ENCODE peak calls at places on chromosomes 7 and 10, in nine cellular contexts. One of them, this sample, is unnamed.

GRCh38 chr10:128471151-128471550 is 344.9 kb upstream of the MKI67 start:
- DNase-seq in astrocyte of the spinal cord: no peak
- DNase-seq in brain microvascular endothelial cell: no peak
- DNase-seq in uterus: no peak
- DNase-seq in thoracic aorta: no peak
- DNase-seq in tibial nerve: no peak
- DNase-seq in MM.1S: no peak
- DNase-seq in psoas muscle: no peak
- DNase-seq in CD8-positive, alpha-beta T cell: no peak
- DNase-seq in this sample: no peak

GRCh38 chr7:130957140-130957513 is 223.1 kb upstream of the KLF14 start:
- DNase-seq in astrocyte of the spinal cord: no peak
- DNase-seq in brain microvascular endothelial cell: no peak
- DNase-seq in uterus: no peak
- DNase-seq in thoracic aorta: no peak
- DNase-seq in tibial nerve: no peak
- DNase-seq in MM.1S: no peak
- DNase-seq in psoas muscle: no peak
- DNase-seq in CD8-positive, alpha-beta T cell: no peak
- DNase-seq in this sample: no peak

GRCh38 chr7:2508327-2509231 is 11.0 kb upstream of the LFNG start:
- DNase-seq in astrocyte of the spinal cord: peak
- DNase-seq in brain microvascular endothelial cell: peak
- DNase-seq in uterus: peak
- DNase-seq in thoracic aorta: no peak
- DNase-seq in tibial nerve: peak
- DNase-seq in MM.1S: peak
- DNase-seq in psoas muscle: peak
- DNase-seq in CD8-positive, alpha-beta T cell: peak
- DNase-seq in this sample: peak

GRCh38 chr7:91784469-91784868 is 96.0 kb downstream of the MTERF1 start:
- DNase-seq in astrocyte of the spinal cord: peak
- DNase-seq in brain microvascular endothelial cell: peak
- DNase-seq in uterus: no peak
- DNase-seq in thoracic aorta: no peak
- DNase-seq in tibial nerve: no peak
- DNase-seq in MM.1S: peak
- DNase-seq in psoas muscle: no peak
- DNase-seq in CD8-positive, alpha-beta T cell: no peak
- DNase-seq in this sample: peak

GRCh38 chr7:80520199-80520598 is 8.3 kb upstream of the GNAT3 start:
- DNase-seq in astrocyte of the spinal cord: no peak
- DNase-seq in brain microvascular endothelial cell: no peak
- DNase-seq in uterus: no peak
- DNase-seq in thoracic aorta: no peak
- DNase-seq in tibial nerve: no peak
- DNase-seq in MM.1S: no peak
- DNase-seq in psoas muscle: no peak
- DNase-seq in CD8-positive, alpha-beta T cell: no peak
- DNase-seq in this sample: no peak

GRCh38 chr10:46311501-46311951 is 24.7 kb downstream of the ANTXRL start:
- DNase-seq in astrocyte of the spinal cord: no peak
- DNase-seq in brain microvascular endothelial cell: no peak
- DNase-seq in uterus: no peak
- DNase-seq in thoracic aorta: no peak
- DNase-seq in tibial nerve: no peak
- DNase-seq in MM.1S: no peak
- DNase-seq in psoas muscle: no peak
- DNase-seq in CD8-positive, alpha-beta T cell: no peak
- DNase-seq in this sample: no peak

GRCh38 chr7:30804078-30804661 is 33.0 kb downstream of the MINDY4 start:
- DNase-seq in astrocyte of the spinal cord: peak
- DNase-seq in brain microvascular endothelial cell: peak
- DNase-seq in uterus: no peak
- DNase-seq in thoracic aorta: no peak
- DNase-seq in tibial nerve: no peak
- DNase-seq in MM.1S: no peak
- DNase-seq in psoas muscle: no peak
- DNase-seq in CD8-positive, alpha-beta T cell: no peak
- DNase-seq in this sample: peak

GRCh38 chr10:58700576-58700975 is 187.9 kb downstream of the BICC1 start:
- DNase-seq in astrocyte of the spinal cord: no peak
- DNase-seq in brain microvascular endothelial cell: no peak
- DNase-seq in uterus: no peak
- DNase-seq in thoracic aorta: no peak
- DNase-seq in tibial nerve: no peak
- DNase-seq in MM.1S: no peak
- DNase-seq in psoas muscle: no peak
- DNase-seq in CD8-positive, alpha-beta T cell: no peak
- DNase-seq in this sample: no peak

GRCh38 chr7:117941138-117941810 is 68.0 kb upstream of the CTTNBP2 start:
- DNase-seq in astrocyte of the spinal cord: no peak
- DNase-seq in brain microvascular endothelial cell: no peak
- DNase-seq in uterus: no peak
- DNase-seq in thoracic aorta: no peak
- DNase-seq in tibial nerve: no peak
- DNase-seq in MM.1S: peak
- DNase-seq in psoas muscle: no peak
- DNase-seq in CD8-positive, alpha-beta T cell: no peak
- DNase-seq in this sample: peak

GRCh38 chr10:9038146-9038714 is 983.7 kb downstream of the GATA3 start:
- DNase-seq in astrocyte of the spinal cord: no peak
- DNase-seq in brain microvascular endothelial cell: no peak
- DNase-seq in uterus: no peak
- DNase-seq in thoracic aorta: no peak
- DNase-seq in tibial nerve: no peak
- DNase-seq in MM.1S: no peak
- DNase-seq in psoas muscle: no peak
- DNase-seq in CD8-positive, alpha-beta T cell: no peak
- DNase-seq in this sample: no peak

GRCh38 chr10:79490400-79491081 is 21.8 kb upstream of the EIF5AL1 start:
- DNase-seq in astrocyte of the spinal cord: peak
- DNase-seq in brain microvascular endothelial cell: no peak
- DNase-seq in uterus: peak
- DNase-seq in thoracic aorta: no peak
- DNase-seq in tibial nerve: no peak
- DNase-seq in MM.1S: no peak
- DNase-seq in psoas muscle: peak
- DNase-seq in CD8-positive, alpha-beta T cell: no peak
- DNase-seq in this sample: no peak

GRCh38 chr10:28912017-28912783 is 234.9 kb downstream of the BAMBI start:
- DNase-seq in astrocyte of the spinal cord: no peak
- DNase-seq in brain microvascular endothelial cell: no peak
- DNase-seq in uterus: no peak
- DNase-seq in thoracic aorta: no peak
- DNase-seq in tibial nerve: no peak
- DNase-seq in MM.1S: no peak
- DNase-seq in psoas muscle: no peak
- DNase-seq in CD8-positive, alpha-beta T cell: no peak
- DNase-seq in this sample: no peak

GRCh38 chr7:4837814-4838625 is 23.8 kb downstream of the PAPOLB start:
- DNase-seq in astrocyte of the spinal cord: no peak
- DNase-seq in brain microvascular endothelial cell: no peak
- DNase-seq in uterus: no peak
- DNase-seq in thoracic aorta: no peak
- DNase-seq in tibial nerve: no peak
- DNase-seq in MM.1S: no peak
- DNase-seq in psoas muscle: no peak
- DNase-seq in CD8-positive, alpha-beta T cell: no peak
- DNase-seq in this sample: no peak

GRCh38 chr10:90968448-90969086 is 47.7 kb upstream of the ANKRD1 start:
- DNase-seq in astrocyte of the spinal cord: peak
- DNase-seq in brain microvascular endothelial cell: peak
- DNase-seq in uterus: no peak
- DNase-seq in thoracic aorta: no peak
- DNase-seq in tibial nerve: no peak
- DNase-seq in MM.1S: no peak
- DNase-seq in psoas muscle: no peak
- DNase-seq in CD8-positive, alpha-beta T cell: no peak
- DNase-seq in this sample: peak

GRCh38 chr10:5976689-5977470 is 463 bp downstream of the IL15RA start:
- DNase-seq in astrocyte of the spinal cord: peak
- DNase-seq in brain microvascular endothelial cell: no peak
- DNase-seq in uterus: peak
- DNase-seq in thoracic aorta: no peak
- DNase-seq in tibial nerve: no peak
- DNase-seq in MM.1S: peak
- DNase-seq in psoas muscle: peak
- DNase-seq in CD8-positive, alpha-beta T cell: peak
- DNase-seq in this sample: peak

GRCh38 chr7:157177333-157177993 is 38.7 kb downstream of the UBE3C start:
- DNase-seq in astrocyte of the spinal cord: no peak
- DNase-seq in brain microvascular endothelial cell: no peak
- DNase-seq in uterus: no peak
- DNase-seq in thoracic aorta: no peak
- DNase-seq in tibial nerve: no peak
- DNase-seq in MM.1S: no peak
- DNase-seq in psoas muscle: no peak
- DNase-seq in CD8-positive, alpha-beta T cell: no peak
- DNase-seq in this sample: no peak

GRCh38 chr10:104337985-104338735 is at the start of gene ITPRIP:
- DNase-seq in astrocyte of the spinal cord: peak
- DNase-seq in brain microvascular endothelial cell: peak
- DNase-seq in uterus: peak
- DNase-seq in thoracic aorta: no peak
- DNase-seq in tibial nerve: peak
- DNase-seq in MM.1S: peak
- DNase-seq in psoas muscle: peak
- DNase-seq in CD8-positive, alpha-beta T cell: peak
- DNase-seq in this sample: peak
- TF ChIP-seq CTCF in astrocyte of the spinal cord: peak
- TF ChIP-seq CTCF in brain microvascular endothelial cell: peak
- TF ChIP-seq CTCF in uterus: peak
- TF ChIP-seq CTCF in thoracic aorta: peak
- TF ChIP-seq CTCF in tibial nerve: no peak
- TF ChIP-seq CTCF in MM.1S: peak
- TF ChIP-seq CTCF in psoas muscle: no peak
- TF ChIP-seq CTCF in CD8-positive, alpha-beta T cell: no peak
- TF ChIP-seq CTCF in this sample: no peak

GRCh38 chr10:112532053-112532658 is 85.1 kb downstream of the VTI1A start:
- DNase-seq in astrocyte of the spinal cord: no peak
- DNase-seq in brain microvascular endothelial cell: no peak
- DNase-seq in uterus: no peak
- DNase-seq in thoracic aorta: no peak
- DNase-seq in tibial nerve: no peak
- DNase-seq in MM.1S: peak
- DNase-seq in psoas muscle: no peak
- DNase-seq in CD8-positive, alpha-beta T cell: no peak
- DNase-seq in this sample: no peak
- H3K4me3 ChIP-seq in astrocyte of the spinal cord: no peak
- H3K4me3 ChIP-seq in brain microvascular endothelial cell: no peak
- H3K4me3 ChIP-seq in uterus: no peak
- H3K4me3 ChIP-seq in thoracic aorta: peak
- H3K4me3 ChIP-seq in tibial nerve: no peak
- H3K4me3 ChIP-seq in MM.1S: no peak
- H3K4me3 ChIP-seq in psoas muscle: peak
- H3K4me3 ChIP-seq in CD8-positive, alpha-beta T cell: no peak
- H3K4me3 ChIP-seq in this sample: no peak

DNA sequence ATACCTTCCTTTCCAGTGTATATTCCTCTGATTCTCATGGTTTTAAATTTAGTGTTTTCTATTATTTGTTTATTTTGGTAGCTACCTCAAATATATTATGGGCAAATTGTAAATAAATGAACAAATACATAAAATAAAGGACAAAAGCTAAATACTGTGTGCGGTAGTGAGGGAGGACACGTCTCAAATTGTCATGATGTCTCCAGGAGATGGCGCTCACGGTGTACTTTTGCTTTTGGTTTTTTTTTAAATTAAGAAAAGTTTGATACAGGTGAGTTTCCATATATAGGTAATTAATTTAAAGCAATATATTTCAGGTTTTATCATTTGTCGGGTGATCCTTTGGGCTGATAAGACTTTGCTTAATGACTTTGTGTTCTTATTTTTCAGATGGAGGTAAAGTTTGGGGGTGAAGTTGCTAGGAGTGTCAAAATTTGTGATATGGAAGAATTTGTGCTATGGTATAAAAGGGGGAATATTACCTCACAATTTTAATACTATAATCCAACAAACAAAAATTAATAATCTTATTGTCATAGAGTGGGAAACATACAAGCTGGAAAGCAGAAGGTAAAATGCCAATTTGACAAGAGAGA is 68.4 kb upstream of the TMEM229A start:
- DNase-seq in astrocyte of the spinal cord: peak
- DNase-seq in brain microvascular endothelial cell: no peak
- DNase-seq in uterus: no peak
- DNase-seq in thoracic aorta: no peak
- DNase-seq in tibial nerve: no peak
- DNase-seq in MM.1S: peak
- DNase-seq in psoas muscle: no peak
- DNase-seq in CD8-positive, alpha-beta T cell: no peak
- DNase-seq in this sample: no peak
- TF ChIP-seq CTCF in astrocyte of the spinal cord: peak
- TF ChIP-seq CTCF in brain microvascular endothelial cell: peak
- TF ChIP-seq CTCF in uterus: no peak
- TF ChIP-seq CTCF in thoracic aorta: no peak
- TF ChIP-seq CTCF in tibial nerve: no peak
- TF ChIP-seq CTCF in MM.1S: peak
- TF ChIP-seq CTCF in psoas muscle: peak
- TF ChIP-seq CTCF in CD8-positive, alpha-beta T cell: no peak
- TF ChIP-seq CTCF in this sample: peak

GRCh38 chr7:21256310-21256877 is 171.5 kb upstream of the SP4 start:
- DNase-seq in astrocyte of the spinal cord: peak
- DNase-seq in brain microvascular endothelial cell: peak
- DNase-seq in uterus: no peak
- DNase-seq in thoracic aorta: no peak
- DNase-seq in tibial nerve: no peak
- DNase-seq in MM.1S: peak
- DNase-seq in psoas muscle: no peak
- DNase-seq in CD8-positive, alpha-beta T cell: no peak
- DNase-seq in this sample: peak

GRCh38 chr7:21251166-21251806 is 176.6 kb upstream of the SP4 start:
- DNase-seq in astrocyte of the spinal cord: no peak
- DNase-seq in brain microvascular endothelial cell: no peak
- DNase-seq in uterus: no peak
- DNase-seq in thoracic aorta: no peak
- DNase-seq in tibial nerve: no peak
- DNase-seq in MM.1S: no peak
- DNase-seq in psoas muscle: no peak
- DNase-seq in CD8-positive, alpha-beta T cell: no peak
- DNase-seq in this sample: no peak

GRCh38 chr7:21253740-21254687 is 173.9 kb upstream of the SP4 start:
- DNase-seq in astrocyte of the spinal cord: peak
- DNase-seq in brain microvascular endothelial cell: peak
- DNase-seq in uterus: no peak
- DNase-seq in thoracic aorta: no peak
- DNase-seq in tibial nerve: no peak
- DNase-seq in MM.1S: peak
- DNase-seq in psoas muscle: no peak
- DNase-seq in CD8-positive, alpha-beta T cell: no peak
- DNase-seq in this sample: peak
- H3K4me3 ChIP-seq in astrocyte of the spinal cord: no peak
- H3K4me3 ChIP-seq in brain microvascular endothelial cell: no peak
- H3K4me3 ChIP-seq in uterus: no peak
- H3K4me3 ChIP-seq in thoracic aorta: no peak
- H3K4me3 ChIP-seq in tibial nerve: no peak
- H3K4me3 ChIP-seq in MM.1S: no peak
- H3K4me3 ChIP-seq in psoas muscle: no peak
- H3K4me3 ChIP-seq in CD8-positive, alpha-beta T cell: no peak
- H3K4me3 ChIP-seq in this sample: no peak

This sample was measured in foreskin fibroblast.